ENCODE peak calls at places on chromosomes 16 and 17, in seven cellular contexts. B is tibial nerve, U is sigmoid colon, H is lower leg skin, R is fibroblast of villous mesenchyme, C is cardiac muscle cell, Y is GM23338. K is an unnamed sample.

GRCh38 chr16:54488729-54489128 is 202.1 kb upstream of the IRX3 start:
- DNase-seq in R (no peak), C (no peak), U (no peak), Y (no peak), H (no peak), B (no peak), K (no peak)

GRCh38 chr17:17885029-17885351 is 48.2 kb upstream of the SREBF1 start:
- DNase-seq in H (no peak), B (no peak), R (no peak), U (no peak), Y (peak), C (no peak), K (no peak)

GRCh38 chr17:80261159-80261894 is 675 bp downstream of the RNF213 start:
- DNase-seq in C (peak), B (peak), H (peak), R (peak), U (peak), Y (peak), K (peak)

GRCh38 chr16:4214215-4214621 is 27.7 kb downstream of the SRL start:
- DNase-seq in U (no peak), H (peak), B (no peak), C (no peak), R (peak), Y (no peak), K (peak)

GRCh38 chr17:9072626-9073339 is 51.5 kb downstream of the NTN1 start:
- DNase-seq in H (peak), C (no peak), R (no peak), B (peak), Y (no peak), U (peak), K (peak)

GRCh38 chr17:17648762-17649161 is 32.5 kb upstream of the RAI1 start:
- DNase-seq in U (no peak), H (no peak), C (no peak), B (no peak), R (peak), Y (no peak), K (peak)

GRCh38 chr17:17736205-17737183 is 55.2 kb downstream of the RAI1 start:
- DNase-seq in C (no peak), U (no peak), Y (no peak), R (no peak), H (no peak), B (no peak), K (peak)

GRCh38 chr17:77214743-77215142 is 74.0 kb downstream of the SEC14L1 start:
- DNase-seq in Y (peak), B (no peak), U (peak), C (peak), R (peak), H (no peak), K (peak)

GRCh38 chr17:41620583-41621434 is 3.6 kb downstream of the KRT17 start:
- DNase-seq in R (peak), B (no peak), U (peak), H (no peak), C (no peak), Y (no peak), K (peak)
- TF ChIP-seq CTCF in R (no peak), B (no peak), U (no peak), H (no peak), C (no peak), Y (peak), K (no peak)

DNA sequence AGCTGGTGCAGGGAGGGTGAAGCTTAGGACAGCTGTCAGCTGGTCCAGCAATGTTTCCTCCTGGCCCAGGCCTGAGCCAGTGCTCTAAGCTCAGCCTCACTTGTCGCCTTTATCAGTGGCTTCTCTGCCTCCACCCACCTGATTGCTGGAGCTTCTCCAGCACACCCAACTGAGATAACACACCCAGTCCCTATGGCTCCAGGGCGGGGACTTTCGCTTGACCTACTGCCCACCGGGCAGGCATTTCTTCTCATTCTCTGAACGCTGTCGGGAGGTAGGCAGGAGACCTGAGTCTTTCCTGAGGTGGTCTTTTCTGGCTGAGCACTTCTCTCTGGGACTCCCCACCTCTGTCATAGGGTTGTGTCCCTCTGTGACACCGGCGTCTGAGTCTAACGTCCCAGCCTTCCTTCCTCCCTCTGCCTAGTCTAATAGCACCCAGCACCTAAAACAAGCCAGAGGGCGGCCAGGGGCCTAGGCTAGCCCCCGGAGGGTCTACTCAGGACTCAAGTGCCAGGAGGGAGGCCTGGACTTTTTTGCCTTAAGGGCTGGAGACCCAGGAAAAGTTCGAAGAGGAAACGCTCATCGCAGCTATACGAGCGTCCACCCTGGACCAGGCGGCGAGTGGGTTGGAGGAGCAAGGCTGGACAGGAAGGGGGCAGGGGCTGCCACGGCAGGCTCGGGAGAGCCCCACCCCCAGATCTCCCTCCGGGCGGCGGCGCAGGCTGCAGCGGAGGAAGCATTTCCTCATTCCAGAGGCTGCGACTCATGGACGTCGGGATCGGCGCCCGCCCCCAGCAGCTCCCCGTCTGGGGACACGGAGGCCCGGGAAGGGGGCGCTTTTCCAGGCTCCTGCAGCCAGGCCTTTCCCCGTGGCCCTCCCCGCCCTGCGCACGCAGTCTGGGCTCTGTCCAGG is 756 bp downstream of the TAX1BP3 start:
- DNase-seq in C (peak), H (peak), R (peak), Y (peak), B (peak), U (peak), K (peak)
- H3K4me3 ChIP-seq in C (peak), H (peak), R (peak), Y (peak), B (peak), U (peak), K (peak)

DNA sequence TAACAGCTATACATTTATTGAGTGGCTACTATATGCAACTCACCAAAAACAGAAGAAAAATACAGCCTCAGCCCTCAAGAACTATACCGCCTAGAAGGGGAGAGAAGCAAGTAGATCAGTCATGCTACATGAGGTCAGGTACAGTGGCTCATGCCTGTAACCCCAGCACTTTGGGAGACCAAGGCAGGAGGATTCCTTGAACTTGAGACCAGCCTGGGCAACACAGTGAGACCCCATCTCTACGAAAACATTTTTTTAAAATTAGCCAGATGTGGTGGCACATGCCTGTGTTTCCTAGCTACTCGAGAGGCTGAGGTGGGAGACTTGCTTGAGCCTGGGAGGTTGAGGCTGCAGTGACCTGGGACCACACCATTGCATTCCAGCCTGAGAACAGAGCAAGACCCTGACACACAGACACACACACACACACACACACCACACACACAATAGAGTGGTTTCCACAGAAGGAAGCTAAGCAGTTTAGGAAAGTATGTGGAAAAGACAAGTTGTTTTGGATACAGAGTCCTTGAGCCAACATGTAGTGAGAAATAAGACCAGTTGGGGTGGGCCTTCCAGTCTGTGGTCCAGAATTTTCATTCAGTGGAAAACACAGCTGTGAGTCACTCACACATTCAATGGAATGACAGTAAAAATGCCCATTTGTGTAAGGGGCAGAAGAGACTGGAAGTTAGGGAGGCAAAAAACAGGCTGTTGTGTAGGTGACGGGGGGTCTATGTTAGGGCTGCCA is 10.8 kb upstream of the SNTB2 start:
- DNase-seq in C (no peak), U (peak), Y (no peak), B (no peak), R (peak), H (no peak), K (peak)
- TF ChIP-seq CTCF in C (no peak), U (no peak), Y (no peak), B (no peak), R (no peak), H (no peak), K (peak)

GRCh38 chr17:58252141-58252540 is 13.8 kb downstream of the LPO start:
- DNase-seq in C (no peak), B (no peak), Y (no peak), H (no peak), R (no peak), U (no peak), K (no peak)

GRCh38 chr17:58247511-58248363 is 9.4 kb downstream of the LPO start:
- DNase-seq in H (peak), R (no peak), Y (no peak), U (no peak), B (no peak), C (no peak), K (no peak)

GRCh38 chr17:58248955-58249269 is 10.5 kb downstream of the LPO start:
- DNase-seq in Y (peak), C (no peak), U (no peak), H (no peak), B (no peak), R (no peak), K (no peak)

GRCh38 chr17:58250344-58251011 is 12.1 kb downstream of the LPO start:
- DNase-seq in Y (no peak), H (no peak), U (no peak), C (no peak), R (no peak), B (no peak), K (no peak)

GRCh38 chr17:58249270-58250133 is 11.1 kb downstream of the LPO start:
- DNase-seq in Y (peak), B (no peak), C (peak), U (peak), R (peak), H (no peak), K (peak)
- H3K4me3 ChIP-seq in Y (peak), B (peak), C (peak), U (peak), R (peak), H (peak), K (peak)